ENCODE peak calls at places on chromosome 22, in four cellular contexts. F is BJ, C is spleen, P is HCT116. Z is an unnamed sample.

GRCh38 chr22:42645938-42646568 is 3.1 kb downstream of the CYB5R3 start:
- DNase-seq in F (no peak), C (no peak), P (no peak), Z (no peak)

GRCh38 chr22:28605362-28605761 is 74.3 kb downstream of the TTC28 start:
- DNase-seq in P (no peak), C (no peak), F (no peak), Z (no peak)

GRCh38 chr22:28442264-28442950 is 237.2 kb downstream of the TTC28 start:
- DNase-seq in C (peak), P (peak), F (no peak), Z (no peak)

GRCh38 chr22:29641052-29641780 is 37.8 kb downstream of the NF2 start:
- DNase-seq in F (peak), P (no peak), C (no peak), Z (no peak)

GRCh38 chr22:40270031-40270430 is 76.3 kb upstream of the ADSL start:
- DNase-seq in P (no peak), C (no peak), F (no peak), Z (no peak)

GRCh38 chr22:43365715-43366440 is 22.7 kb upstream of the SCUBE1 start:
- DNase-seq in F (no peak), C (no peak), P (no peak), Z (no peak)

GRCh38 chr22:24730864-24731263 is 43.7 kb downstream of the PIWIL3 start:
- DNase-seq in P (no peak), F (no peak), C (no peak), Z (no peak)

GRCh38 chr22:45671783-45672563 is at the start of gene ATXN10:
- DNase-seq in P (no peak), C (peak), F (no peak), Z (no peak)

GRCh38 chr22:39498368-39498767 is 3.7 kb upstream of the MIEF1 start:
- DNase-seq in C (no peak), F (no peak), P (no peak), Z (no peak)

GRCh38 chr22:42283288-42284229 is 13.1 kb upstream of the TCF20 start:
- DNase-seq in P (no peak), C (peak), F (no peak), Z (no peak)

GRCh38 chr22:44024288-44024908 is at the start of gene PARVB:
- DNase-seq in F (no peak), P (no peak), C (peak), Z (no peak)

GRCh38 chr22:46758867-46759290 is 3.6 kb upstream of the TBC1D22A start:
- DNase-seq in C (peak), P (peak), F (no peak), Z (no peak)

GRCh38 chr22:42528591-42529307 is 9.2 kb upstream of the RRP7A start:
- DNase-seq in C (no peak), P (no peak), F (no peak), Z (no peak)

GRCh38 chr22:45549739-45550138 is 47.1 kb downstream of the FBLN1 start:
- DNase-seq in P (no peak), F (no peak), C (no peak), Z (no peak)

GRCh38 chr22:39220450-39220849 is 24.3 kb downstream of the PDGFB start:
- DNase-seq in F (no peak), P (no peak), C (peak), Z (no peak)

GRCh38 chr22:20581503-20582170 is 74.2 kb downstream of the MED15 start:
- DNase-seq in C (peak), P (no peak), F (no peak), Z (no peak)

GRCh38 chr22:27370281-27370680 is 431.3 kb downstream of the MN1 start:
- DNase-seq in C (no peak), P (no peak), F (no peak), Z (no peak)

GRCh38 chr22:41256898-41257260 is 16.1 kb upstream of the CHADL start:
- DNase-seq in F (no peak), C (no peak), P (no peak), Z (no peak)

GRCh38 chr22:20811971-20812660 is 38.2 kb downstream of the SERPIND1 start:
- DNase-seq in P (no peak), C (no peak), F (no peak), Z (peak)

GRCh38 chr22:49269928-49270327 is 557.7 kb downstream of the BRD1 start:
- DNase-seq in F (no peak), P (no peak), C (peak), Z (no peak)

GRCh38 chr22:28143961-28144745 is 225.1 kb upstream of the PITPNB start:
- DNase-seq in C (no peak), P (no peak), F (no peak), Z (no peak)

GRCh38 chr22:43185860-43186261 is 1.1 kb downstream of the TTLL12 start:
- DNase-seq in C (no peak), F (no peak), P (peak), Z (no peak)

GRCh38 chr22:28718044-28718443 is 23.6 kb downstream of the CHEK2 start:
- DNase-seq in C (no peak), P (no peak), F (no peak), Z (no peak)

DNA sequence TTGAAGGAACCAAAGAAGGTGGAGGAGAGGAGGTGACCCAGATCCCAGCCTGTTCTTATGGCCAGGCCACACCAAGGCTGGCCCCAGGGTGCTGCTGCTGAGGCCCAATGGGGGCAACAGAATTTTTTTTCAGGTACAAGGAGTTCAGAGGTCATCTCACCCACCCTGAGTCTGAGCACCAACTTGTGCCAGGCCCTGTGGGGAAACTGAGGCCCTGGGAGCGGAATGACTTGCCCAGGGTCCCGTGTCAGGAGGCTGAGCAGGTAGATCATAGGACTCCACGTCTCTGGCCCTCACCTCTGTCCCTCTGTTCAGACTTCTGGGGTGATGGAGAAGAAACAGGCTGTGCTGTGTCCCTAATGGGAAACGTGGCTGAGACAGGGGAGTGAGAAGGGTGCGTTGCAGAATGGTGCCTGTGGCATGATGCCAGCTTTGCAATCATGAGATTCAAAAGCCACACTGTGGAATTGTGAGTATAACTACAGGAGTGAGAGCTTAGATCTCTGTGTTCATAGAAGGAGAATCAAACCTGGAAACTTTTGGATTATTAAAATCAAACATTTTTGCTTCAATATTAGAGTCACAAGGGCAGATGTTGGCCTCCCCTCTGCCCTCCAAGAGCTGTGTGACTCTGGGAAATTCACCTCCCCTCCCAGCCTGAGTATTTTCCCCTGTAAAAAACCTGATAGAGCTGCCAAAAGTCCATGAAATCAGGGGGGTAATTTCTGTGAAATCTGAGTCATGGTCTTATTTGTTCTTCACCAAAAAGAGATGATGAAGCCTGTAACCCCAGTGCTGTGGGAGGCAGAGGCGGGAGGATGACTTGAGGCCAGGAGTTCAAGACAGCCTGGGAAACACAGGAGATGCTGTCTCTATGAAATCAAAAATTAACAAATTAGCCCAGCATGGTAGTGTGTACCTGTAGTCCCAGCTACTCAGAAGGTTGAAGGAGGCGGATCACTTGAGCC is 874 bp downstream of the APOL1 start:
- DNase-seq in F (no peak), C (no peak), P (no peak), Z (no peak)
- H3K4me3 ChIP-seq in F (no peak), C (peak), P (no peak), Z (peak)

GRCh38 chr22:50612715-50613221 is 12.2 kb downstream of the MAPK8IP2 start:
- DNase-seq in C (peak), P (no peak), F (no peak), Z (no peak)
- TF ChIP-seq CTCF in C (no peak), P (no peak), F (no peak), Z (no peak)

GRCh38 chr22:16601437-16602223 is 9.0 kb upstream of the CCT8L2 start:
- DNase-seq in C (peak), P (no peak), F (no peak), Z (no peak)
- H3K4me3 ChIP-seq in C (peak), P (no peak), F (peak), Z (peak)

GRCh38 chr22:23534201-23534850 is 45.8 kb downstream of the IGLL1 start:
- DNase-seq in P (no peak), F (no peak), C (peak), Z (no peak)

GRCh38 chr22:23531966-23532735 is 47.9 kb downstream of the IGLL1 start:
- DNase-seq in C (peak), P (no peak), F (no peak), Z (no peak)

GRCh38 chr22:23532756-23533155 is 47.3 kb downstream of the IGLL1 start:
- DNase-seq in P (no peak), C (peak), F (no peak), Z (no peak)

GRCh38 chr22:23533771-23534191 is 46.3 kb downstream of the IGLL1 start:
- DNase-seq in P (no peak), C (peak), F (no peak), Z (no peak)

DNA sequence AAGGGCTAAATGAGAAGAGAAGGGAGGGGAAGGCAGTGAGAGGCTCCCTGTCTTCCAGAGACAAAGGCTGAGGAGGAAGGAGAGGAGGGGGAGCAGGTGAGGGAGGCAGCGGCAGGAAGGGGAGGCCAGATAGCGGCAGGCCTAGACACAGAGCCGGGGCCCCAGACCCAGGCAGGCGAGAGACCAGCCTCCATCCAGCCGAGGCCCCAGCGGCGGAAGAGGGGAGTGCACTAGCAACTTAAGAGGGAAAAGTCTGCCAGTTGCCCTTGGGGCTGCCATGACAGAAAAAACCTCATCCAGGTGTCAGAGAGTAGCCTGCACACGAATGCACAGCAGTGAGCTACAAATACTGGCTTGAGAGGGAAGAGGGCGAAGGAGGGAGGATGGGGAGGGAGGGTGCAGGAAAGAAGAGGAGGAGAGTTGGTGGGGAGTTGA is 46.7 kb downstream of the IGLL1 start:
- DNase-seq in F (no peak), P (no peak), C (peak), Z (no peak)
- TF ChIP-seq CTCF in F (peak), P (no peak), C (peak), Z (peak)

GRCh38 chr22:37982938-37983859 is 1.2 kb downstream of the SOX10 start:
- DNase-seq in F (no peak), P (no peak), C (no peak), Z (no peak)
- H3K4me3 ChIP-seq in F (no peak), P (no peak), C (no peak), Z (no peak)

GRCh38 chr22:19058713-19059451 is 63.3 kb downstream of the DGCR2 start:
- DNase-seq in F (no peak), P (no peak), C (peak), Z (no peak)
- TF ChIP-seq CTCF in F (no peak), P (peak), C (no peak), Z (peak)

GRCh38 chr22:48096411-48096810 is 1334.0 kb downstream of the TBC1D22A start:
- DNase-seq in C (no peak), F (no peak), P (no peak), Z (no peak)
- H3K4me3 ChIP-seq in C (no peak), F (no peak), P (no peak), Z (no peak)